ENCODE peak calls at places on chromosome 15, in five cellular contexts. S is pancreas; E is CD8-positive, alpha-beta T cell; R is stomach; H is MM.1S. D is an unnamed sample.
A peak's percentile ranks its signal among the peaks of the same experiment; 100 is the strongest.

GRCh38 chr15:72082176-72082575 is 35.8 kb downstream of the MYO9A start:
- DNase-seq in S (no peak), E (no peak), R (no peak), H (no peak), D (no peak)

GRCh38 chr15:43749690-43750345 is 3.6 kb downstream of the PDIA3 start:
- DNase-seq in S (no peak), E (no peak), R (peak; percentile 34), H (peak; percentile 84), D (no peak)

GRCh38 chr15:99984491-99985243 is 251.4 kb upstream of the LYSMD4 start:
- DNase-seq in S (peak; percentile 38), E (no peak), R (no peak), H (no peak), D (no peak)

GRCh38 chr15:99306694-99307338 is 55.5 kb downstream of the LRRC28 start:
- DNase-seq in S (no peak), E (no peak), R (peak; percentile 29), H (no peak), D (no peak)

GRCh38 chr15:75530169-75530568 is 48.9 kb downstream of the PTPN9 start:
- DNase-seq in S (no peak), E (no peak), R (no peak), H (no peak), D (no peak)

GRCh38 chr15:51270706-51271105 is 67.7 kb downstream of the CYP19A1 start:
- DNase-seq in S (no peak), E (no peak), R (no peak), H (peak; percentile 36), D (no peak)

GRCh38 chr15:30905821-30906220 is 2.1 kb downstream of the FAN1 start:
- DNase-seq in S (no peak), E (no peak), R (no peak), H (no peak), D (no peak)

GRCh38 chr15:62109457-62109856 is 42.7 kb downstream of the C2CD4A start:
- DNase-seq in S (no peak), E (no peak), R (no peak), H (no peak), D (no peak)

GRCh38 chr15:72306211-72306785 is 13.7 kb downstream of the CELF6 start:
- DNase-seq in S (peak; percentile 38), E (peak; percentile 53), R (no peak), H (no peak), D (no peak)

GRCh38 chr15:59315914-59316428 is 56.7 kb downstream of the MYO1E start:
- DNase-seq in S (no peak), E (no peak), R (no peak), H (no peak), D (no peak)

GRCh38 chr15:28123408-28124023 is 24.4 kb upstream of the OCA2 start:
- DNase-seq in S (peak; percentile 89), E (peak; percentile 64), R (peak; percentile 77), H (peak; percentile 74), D (peak; percentile 80)

GRCh38 chr15:52143862-52144261 is 31.3 kb upstream of the BCL2L10 start:
- DNase-seq in S (no peak), E (no peak), R (no peak), H (no peak), D (no peak)

GRCh38 chr15:101496198-101496986 is 6.9 kb upstream of the PCSK6 start:
- DNase-seq in S (no peak), E (no peak), R (no peak), H (no peak), D (no peak)

GRCh38 chr15:98955331-98955730 is 52.3 kb downstream of the PGPEP1L start:
- DNase-seq in S (no peak), E (no peak), R (no peak), H (no peak), D (no peak)

GRCh38 chr15:70559223-70559823 is 204.0 kb downstream of the UACA start:
- DNase-seq in S (no peak), E (peak; percentile 83), R (peak; percentile 38), H (no peak), D (no peak)

GRCh38 chr15:59283717-59284336 is 77.2 kb downstream of the LDHAL6B start:
- DNase-seq in S (no peak), E (no peak), R (peak; percentile 57), H (no peak), D (peak; percentile 56)

GRCh38 chr15:62988701-62989100 is 53.8 kb upstream of the TPM1 start:
- DNase-seq in S (no peak), E (no peak), R (no peak), H (no peak), D (no peak)

GRCh38 chr15:81897011-81897677 is 148.7 kb downstream of the MEX3B start:
- DNase-seq in S (no peak), E (no peak), R (no peak), H (no peak), D (no peak)

GRCh38 chr15:33089878-33090757 is 104.4 kb downstream of the FMN1 start:
- DNase-seq in S (no peak), E (no peak), R (no peak), H (peak; percentile 53), D (no peak)

GRCh38 chr15:99704444-99704838 is 28.8 kb downstream of the LYSMD4 start:
- DNase-seq in S (no peak), E (no peak), R (no peak), H (peak; percentile 87), D (no peak)

GRCh38 chr15:26358708-26359107 is 414.2 kb downstream of the GABRB3 start:
- DNase-seq in S (no peak), E (no peak), R (no peak), H (no peak), D (no peak)

GRCh38 chr15:60871731-60872130 is 357.4 kb downstream of the RORA start:
- DNase-seq in S (no peak), E (no peak), R (no peak), H (no peak), D (no peak)

GRCh38 chr15:45157974-45158373 is 28.2 kb downstream of the DUOX1 start:
- DNase-seq in S (no peak), E (no peak), R (no peak), H (no peak), D (no peak)

GRCh38 chr15:40925863-40926658 is 3.1 kb upstream of the DLL4 start:
- DNase-seq in S (peak; percentile 79), E (no peak), R (no peak), H (no peak), D (no peak)

GRCh38 chr15:100094127-100094510 is 247.7 kb downstream of the ADAMTS17 start:
- DNase-seq in S (no peak), E (no peak), R (no peak), H (no peak), D (no peak)

GRCh38 chr15:52783929-52784798 is 6.0 kb downstream of the ONECUT1 start:
- DNase-seq in S (peak; percentile 82), E (no peak), R (no peak), H (no peak), D (no peak)

GRCh38 chr15:52695146-52695545 is 16.0 kb upstream of the ATOSA start:
- DNase-seq in S (no peak), E (no peak), R (no peak), H (no peak), D (no peak)

GRCh38 chr15:99442268-99442897 is 123.4 kb upstream of the MEF2A start:
- DNase-seq in S (no peak), E (no peak), R (peak; percentile 71), H (no peak), D (no peak)

GRCh38 chr15:100726426-100727190 is 124.2 kb downstream of the ASB7 start:
- DNase-seq in S (no peak), E (no peak), R (no peak), H (no peak), D (no peak)

GRCh38 chr15:53787349-53787748 is 27.9 kb upstream of the WDR72 start:
- DNase-seq in S (no peak), E (no peak), R (no peak), H (no peak), D (no peak)

DNA sequence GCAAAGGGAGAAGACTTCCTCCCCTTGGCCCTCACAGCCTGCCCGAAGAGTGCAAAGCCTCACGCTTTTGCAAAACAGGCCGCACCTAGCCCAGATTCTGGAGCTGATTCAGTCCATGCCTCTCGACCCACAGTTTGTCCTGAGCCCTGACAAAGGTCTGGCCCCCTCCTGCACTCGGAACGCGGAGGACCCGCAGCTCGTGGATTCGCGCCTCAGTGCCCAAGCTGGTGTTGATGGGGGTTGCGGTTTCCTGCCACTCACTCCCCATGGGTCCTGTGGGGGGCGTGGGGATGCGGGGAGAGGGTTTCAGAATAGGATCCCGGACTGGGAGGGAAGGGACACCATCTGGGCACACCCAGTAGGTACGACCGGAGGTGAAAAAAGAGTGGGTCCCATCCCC is 594 bp upstream of the CRABP1 start:
- DNase-seq in S (no peak), E (no peak), R (no peak), H (no peak), D (no peak)
- H3K4me3 ChIP-seq in S (no peak overlapping the region), E (no peak overlapping the region), R (no peak overlapping the region), H (no peak overlapping the region), D (peak overlapping the region; percentile 68)

GRCh38 chr15:88897456-88898194 is 2.3 kb upstream of the HAPLN3 start:
- DNase-seq in S (peak; percentile 96), E (peak; percentile 83), R (peak; percentile 89), H (peak; percentile 30), D (peak; percentile 76)
- TF ChIP-seq CTCF in S (no peak), E (peak; percentile 38), R (peak; percentile 61), H (peak; percentile 33), D (peak; percentile 54)

GRCh38 chr15:89824607-89824867 is 9.9 kb upstream of the ANPEP start:
- DNase-seq in S (no peak), E (no peak), R (no peak), H (no peak), D (no peak)
- H3K4me1 ChIP-seq in S (peaks cover 25% of the 10 kb centered on the region), E (no peaks in the 10 kb centered on the region), R (peaks cover 13% of the 10 kb centered on the region), H (no peaks in the 10 kb centered on the region), D (peaks cover 16% of the 10 kb centered on the region)

GRCh38 chr15:74291101-74292071 is 55.3 kb downstream of the CCDC33 start:
- DNase-seq in S (peak; percentile 92), E (peak; percentile 78), R (peak; percentile 74), H (peak; percentile 75), D (peak; percentile 84)
- H3K4me3 ChIP-seq in S (no peak overlapping the region), E (no peak overlapping the region), R (no peak overlapping the region), H (no peak overlapping the region), D (no peak overlapping the region)

DNA sequence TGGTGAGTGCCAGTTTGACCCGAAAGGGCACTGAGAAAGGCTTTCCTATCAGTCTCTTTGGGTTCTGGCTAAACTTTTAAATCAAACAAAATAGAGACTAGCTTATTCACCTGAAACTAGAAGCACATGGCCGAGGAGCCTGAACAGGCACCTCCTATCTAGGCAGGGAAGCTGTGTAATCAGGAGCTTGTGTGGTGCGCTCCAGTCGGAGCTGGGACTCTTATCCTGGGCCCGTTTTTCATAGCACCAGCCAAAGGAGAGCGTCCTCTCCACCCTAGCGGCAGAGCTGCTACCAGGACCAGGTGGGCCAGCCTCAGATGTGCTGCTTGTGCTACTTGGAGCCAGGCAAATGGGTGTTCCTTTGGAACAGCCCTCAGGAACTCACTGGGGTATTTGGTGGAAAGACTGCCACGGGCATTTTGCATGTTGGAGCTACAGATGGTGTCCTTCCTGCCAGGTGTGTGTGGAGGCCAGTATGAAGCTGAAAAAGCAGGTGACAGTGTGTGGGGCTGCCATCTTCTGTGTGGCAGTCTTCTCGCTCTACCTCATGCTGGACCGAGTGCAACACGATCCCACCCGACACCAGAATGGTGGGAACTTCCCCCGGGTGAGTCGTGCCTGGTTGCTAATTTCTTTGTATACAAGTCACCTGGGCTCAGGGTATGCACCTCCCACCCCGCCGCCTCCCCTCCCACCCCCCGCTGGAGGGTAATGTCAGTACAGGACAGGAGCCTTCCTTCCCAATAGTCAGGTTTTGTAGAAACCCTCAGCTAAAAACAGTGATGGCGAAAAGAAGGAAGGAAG is 833 bp downstream of the MAN2A2 start:
- DNase-seq in S (peak; percentile 66), E (no peak), R (peak; percentile 57), H (peak; percentile 54), D (no peak)
- TF ChIP-seq CTCF in S (no peak), E (no peak), R (no peak), H (peak; percentile 35), D (no peak)

GRCh38 chr15:74200871-74201419 is 1.6 kb downstream of the STRA6 start:
- DNase-seq in S (peak; percentile 24), E (no peak), R (no peak), H (no peak), D (no peak)
- H3K4me1 ChIP-seq in S (no peaks in the 10 kb centered on the region), E (no peaks in the 10 kb centered on the region), R (no peaks in the 10 kb centered on the region), H (no peaks in the 10 kb centered on the region), D (peaks cover 12% of the 10 kb centered on the region)

D was measured in Caco-2.